ENCODE peak calls at places on chromosomes 6 and 20, in eight cellular contexts. One of them, this sample, is unnamed.

GRCh38 chr6:2524090-2524489 is 226.6 kb downstream of the MYLK4 start:
- DNase-seq in glutamatergic neuron: no peak
- DNase-seq in CD8-positive, alpha-beta T cell: no peak
- DNase-seq in neural crest cell: no peak
- DNase-seq in HepG2: peak; percentile 82
- DNase-seq in fibroblast of pulmonary artery: no peak
- DNase-seq in memory B cell: no peak
- DNase-seq in activated CD8-positive, alpha-beta memory T cell treated with anti-CD3 and anti-CD28 coated beads, Interleukin-2, amount 50 U/mL, for 4 hours: no peak
- DNase-seq in this sample: no peak

GRCh38 chr20:57851025-57851682 is 141.3 kb upstream of the PMEPA1 start:
- DNase-seq in memory B cell: no peak
- DNase-seq in CD8-positive, alpha-beta T cell: no peak
- DNase-seq in glutamatergic neuron: no peak
- DNase-seq in neural crest cell: no peak
- DNase-seq in activated CD8-positive, alpha-beta memory T cell treated with anti-CD3 and anti-CD28 coated beads, Interleukin-2, amount 50 U/mL, for 4 hours: no peak
- DNase-seq in HepG2: no peak
- DNase-seq in fibroblast of pulmonary artery: no peak
- DNase-seq in this sample: no peak

GRCh38 chr6:48069280-48069679 is 41.7 kb downstream of the PTCHD4 start:
- DNase-seq in neural crest cell: no peak
- DNase-seq in fibroblast of pulmonary artery: no peak
- DNase-seq in activated CD8-positive, alpha-beta memory T cell treated with anti-CD3 and anti-CD28 coated beads, Interleukin-2, amount 50 U/mL, for 4 hours: no peak
- DNase-seq in glutamatergic neuron: peak; percentile 46
- DNase-seq in CD8-positive, alpha-beta T cell: no peak
- DNase-seq in HepG2: no peak
- DNase-seq in memory B cell: no peak
- DNase-seq in this sample: no peak

GRCh38 chr6:139135578-139136545 is 982 bp downstream of the HECA start:
- DNase-seq in neural crest cell: peak; percentile 20
- DNase-seq in HepG2: no peak
- DNase-seq in memory B cell: peak; percentile 48
- DNase-seq in activated CD8-positive, alpha-beta memory T cell treated with anti-CD3 and anti-CD28 coated beads, Interleukin-2, amount 50 U/mL, for 4 hours: peak; percentile 62
- DNase-seq in fibroblast of pulmonary artery: peak; percentile 31
- DNase-seq in CD8-positive, alpha-beta T cell: peak; percentile 63
- DNase-seq in glutamatergic neuron: peak; percentile 61
- DNase-seq in this sample: peak; percentile 70

GRCh38 chr20:2816583-2817340 is 598 bp downstream of the TMEM239 start:
- DNase-seq in HepG2: no peak
- DNase-seq in glutamatergic neuron: no peak
- DNase-seq in activated CD8-positive, alpha-beta memory T cell treated with anti-CD3 and anti-CD28 coated beads, Interleukin-2, amount 50 U/mL, for 4 hours: no peak
- DNase-seq in memory B cell: no peak
- DNase-seq in neural crest cell: no peak
- DNase-seq in fibroblast of pulmonary artery: no peak
- DNase-seq in CD8-positive, alpha-beta T cell: peak; percentile 22
- DNase-seq in this sample: peak; percentile 6

GRCh38 chr6:107731422-107732319 is 92.4 kb downstream of the SCML4 start:
- DNase-seq in fibroblast of pulmonary artery: no peak
- DNase-seq in activated CD8-positive, alpha-beta memory T cell treated with anti-CD3 and anti-CD28 coated beads, Interleukin-2, amount 50 U/mL, for 4 hours: no peak
- DNase-seq in glutamatergic neuron: no peak
- DNase-seq in CD8-positive, alpha-beta T cell: peak; percentile 42
- DNase-seq in HepG2: no peak
- DNase-seq in memory B cell: no peak
- DNase-seq in neural crest cell: no peak
- DNase-seq in this sample: no peak

GRCh38 chr6:138088307-138088744 is 18.9 kb downstream of the PERP start:
- DNase-seq in fibroblast of pulmonary artery: peak; percentile 55
- DNase-seq in HepG2: peak; percentile 42
- DNase-seq in glutamatergic neuron: no peak
- DNase-seq in activated CD8-positive, alpha-beta memory T cell treated with anti-CD3 and anti-CD28 coated beads, Interleukin-2, amount 50 U/mL, for 4 hours: no peak
- DNase-seq in CD8-positive, alpha-beta T cell: no peak
- DNase-seq in memory B cell: no peak
- DNase-seq in neural crest cell: no peak
- DNase-seq in this sample: peak; percentile 67

GRCh38 chr6:6844451-6844974 is 256.0 kb downstream of the LY86 start:
- DNase-seq in HepG2: no peak
- DNase-seq in memory B cell: no peak
- DNase-seq in activated CD8-positive, alpha-beta memory T cell treated with anti-CD3 and anti-CD28 coated beads, Interleukin-2, amount 50 U/mL, for 4 hours: no peak
- DNase-seq in CD8-positive, alpha-beta T cell: no peak
- DNase-seq in neural crest cell: no peak
- DNase-seq in glutamatergic neuron: no peak
- DNase-seq in fibroblast of pulmonary artery: no peak
- DNase-seq in this sample: no peak

GRCh38 chr6:14226051-14226660 is 108.6 kb downstream of the CD83 start:
- DNase-seq in fibroblast of pulmonary artery: no peak
- DNase-seq in neural crest cell: no peak
- DNase-seq in memory B cell: no peak
- DNase-seq in HepG2: no peak
- DNase-seq in CD8-positive, alpha-beta T cell: no peak
- DNase-seq in activated CD8-positive, alpha-beta memory T cell treated with anti-CD3 and anti-CD28 coated beads, Interleukin-2, amount 50 U/mL, for 4 hours: no peak
- DNase-seq in glutamatergic neuron: no peak
- DNase-seq in this sample: no peak

GRCh38 chr20:16476032-16476431 is 97.2 kb downstream of the KIF16B start:
- DNase-seq in CD8-positive, alpha-beta T cell: no peak
- DNase-seq in glutamatergic neuron: no peak
- DNase-seq in memory B cell: peak; percentile 26
- DNase-seq in fibroblast of pulmonary artery: peak; percentile 80
- DNase-seq in neural crest cell: no peak
- DNase-seq in activated CD8-positive, alpha-beta memory T cell treated with anti-CD3 and anti-CD28 coated beads, Interleukin-2, amount 50 U/mL, for 4 hours: no peak
- DNase-seq in HepG2: peak; percentile 76
- DNase-seq in this sample: no peak

GRCh38 chr20:2093200-2093781 is 8.3 kb upstream of the STK35 start:
- DNase-seq in HepG2: peak; percentile 50
- DNase-seq in activated CD8-positive, alpha-beta memory T cell treated with anti-CD3 and anti-CD28 coated beads, Interleukin-2, amount 50 U/mL, for 4 hours: no peak
- DNase-seq in glutamatergic neuron: no peak
- DNase-seq in CD8-positive, alpha-beta T cell: peak; percentile 12
- DNase-seq in fibroblast of pulmonary artery: peak; percentile 17
- DNase-seq in neural crest cell: no peak
- DNase-seq in memory B cell: peak; percentile 31
- DNase-seq in this sample: no peak

GRCh38 chr6:125377621-125378020 is 75.9 kb upstream of the HDDC2 start:
- DNase-seq in CD8-positive, alpha-beta T cell: no peak
- DNase-seq in activated CD8-positive, alpha-beta memory T cell treated with anti-CD3 and anti-CD28 coated beads, Interleukin-2, amount 50 U/mL, for 4 hours: no peak
- DNase-seq in neural crest cell: no peak
- DNase-seq in HepG2: no peak
- DNase-seq in memory B cell: no peak
- DNase-seq in fibroblast of pulmonary artery: peak; percentile 67
- DNase-seq in glutamatergic neuron: no peak
- DNase-seq in this sample: no peak

GRCh38 chr6:144284753-144285547 is at the start of gene UTRN:
- DNase-seq in activated CD8-positive, alpha-beta memory T cell treated with anti-CD3 and anti-CD28 coated beads, Interleukin-2, amount 50 U/mL, for 4 hours: peak; percentile 33
- DNase-seq in HepG2: peak; percentile 74
- DNase-seq in glutamatergic neuron: peak; percentile 67
- DNase-seq in fibroblast of pulmonary artery: peak; percentile 83
- DNase-seq in memory B cell: no peak
- DNase-seq in CD8-positive, alpha-beta T cell: peak; percentile 27
- DNase-seq in neural crest cell: peak; percentile 73
- DNase-seq in this sample: peak; percentile 79

GRCh38 chr6:95143408-95144180 is 433.7 kb upstream of the MANEA start:
- DNase-seq in memory B cell: no peak
- DNase-seq in CD8-positive, alpha-beta T cell: no peak
- DNase-seq in neural crest cell: no peak
- DNase-seq in activated CD8-positive, alpha-beta memory T cell treated with anti-CD3 and anti-CD28 coated beads, Interleukin-2, amount 50 U/mL, for 4 hours: no peak
- DNase-seq in glutamatergic neuron: peak; percentile 24
- DNase-seq in fibroblast of pulmonary artery: no peak
- DNase-seq in HepG2: no peak
- DNase-seq in this sample: no peak

GRCh38 chr6:6810727-6811126 is 222.2 kb downstream of the LY86 start:
- DNase-seq in HepG2: no peak
- DNase-seq in glutamatergic neuron: no peak
- DNase-seq in activated CD8-positive, alpha-beta memory T cell treated with anti-CD3 and anti-CD28 coated beads, Interleukin-2, amount 50 U/mL, for 4 hours: no peak
- DNase-seq in fibroblast of pulmonary artery: no peak
- DNase-seq in memory B cell: no peak
- DNase-seq in CD8-positive, alpha-beta T cell: no peak
- DNase-seq in neural crest cell: no peak
- DNase-seq in this sample: no peak

GRCh38 chr20:8043687-8044278 is 24.2 kb upstream of the TMX4 start:
- DNase-seq in CD8-positive, alpha-beta T cell: peak; percentile 45
- DNase-seq in glutamatergic neuron: no peak
- DNase-seq in HepG2: peak; percentile 81
- DNase-seq in neural crest cell: peak; percentile 26
- DNase-seq in fibroblast of pulmonary artery: peak; percentile 78
- DNase-seq in activated CD8-positive, alpha-beta memory T cell treated with anti-CD3 and anti-CD28 coated beads, Interleukin-2, amount 50 U/mL, for 4 hours: no peak
- DNase-seq in memory B cell: peak; percentile 68
- DNase-seq in this sample: no peak

GRCh38 chr20:50416930-50417329 is 93.3 kb upstream of the PTPN1 start:
- DNase-seq in CD8-positive, alpha-beta T cell: no peak
- DNase-seq in glutamatergic neuron: no peak
- DNase-seq in HepG2: no peak
- DNase-seq in neural crest cell: no peak
- DNase-seq in fibroblast of pulmonary artery: no peak
- DNase-seq in memory B cell: no peak
- DNase-seq in activated CD8-positive, alpha-beta memory T cell treated with anti-CD3 and anti-CD28 coated beads, Interleukin-2, amount 50 U/mL, for 4 hours: no peak
- DNase-seq in this sample: no peak

GRCh38 chr20:41425180-41425884 is 58.7 kb upstream of the EMILIN3 start:
- DNase-seq in HepG2: peak; percentile 86
- DNase-seq in activated CD8-positive, alpha-beta memory T cell treated with anti-CD3 and anti-CD28 coated beads, Interleukin-2, amount 50 U/mL, for 4 hours: no peak
- DNase-seq in glutamatergic neuron: no peak
- DNase-seq in memory B cell: no peak
- DNase-seq in fibroblast of pulmonary artery: no peak
- DNase-seq in neural crest cell: no peak
- DNase-seq in CD8-positive, alpha-beta T cell: no peak
- DNase-seq in this sample: no peak

GRCh38 chr6:157513619-157514485 is 132.9 kb downstream of the ZDHHC14 start:
- DNase-seq in fibroblast of pulmonary artery: no peak
- DNase-seq in neural crest cell: no peak
- DNase-seq in glutamatergic neuron: no peak
- DNase-seq in memory B cell: no peak
- DNase-seq in CD8-positive, alpha-beta T cell: no peak
- DNase-seq in activated CD8-positive, alpha-beta memory T cell treated with anti-CD3 and anti-CD28 coated beads, Interleukin-2, amount 50 U/mL, for 4 hours: no peak
- DNase-seq in HepG2: no peak
- DNase-seq in this sample: no peak

GRCh38 chr6:91198588-91199255 is 611.9 kb upstream of the MAP3K7 start:
- DNase-seq in activated CD8-positive, alpha-beta memory T cell treated with anti-CD3 and anti-CD28 coated beads, Interleukin-2, amount 50 U/mL, for 4 hours: no peak
- DNase-seq in CD8-positive, alpha-beta T cell: no peak
- DNase-seq in fibroblast of pulmonary artery: no peak
- DNase-seq in glutamatergic neuron: no peak
- DNase-seq in memory B cell: no peak
- DNase-seq in HepG2: no peak
- DNase-seq in neural crest cell: no peak
- DNase-seq in this sample: no peak

GRCh38 chr6:11584264-11584663 is 46.7 kb downstream of the TMEM170B start:
- DNase-seq in glutamatergic neuron: no peak
- DNase-seq in activated CD8-positive, alpha-beta memory T cell treated with anti-CD3 and anti-CD28 coated beads, Interleukin-2, amount 50 U/mL, for 4 hours: no peak
- DNase-seq in CD8-positive, alpha-beta T cell: no peak
- DNase-seq in neural crest cell: no peak
- DNase-seq in fibroblast of pulmonary artery: no peak
- DNase-seq in memory B cell: no peak
- DNase-seq in HepG2: no peak
- DNase-seq in this sample: no peak

GRCh38 chr20:35878113-35878620 is 76.1 kb downstream of the SCAND1 start:
- DNase-seq in CD8-positive, alpha-beta T cell: no peak
- DNase-seq in glutamatergic neuron: no peak
- DNase-seq in HepG2: no peak
- DNase-seq in activated CD8-positive, alpha-beta memory T cell treated with anti-CD3 and anti-CD28 coated beads, Interleukin-2, amount 50 U/mL, for 4 hours: no peak
- DNase-seq in fibroblast of pulmonary artery: no peak
- DNase-seq in memory B cell: no peak
- DNase-seq in neural crest cell: no peak
- DNase-seq in this sample: no peak

GRCh38 chr20:17662333-17663039 is 19.6 kb downstream of the RRBP1 start:
- DNase-seq in glutamatergic neuron: no peak
- DNase-seq in HepG2: no peak
- DNase-seq in memory B cell: no peak
- DNase-seq in neural crest cell: no peak
- DNase-seq in CD8-positive, alpha-beta T cell: no peak
- DNase-seq in activated CD8-positive, alpha-beta memory T cell treated with anti-CD3 and anti-CD28 coated beads, Interleukin-2, amount 50 U/mL, for 4 hours: no peak
- DNase-seq in fibroblast of pulmonary artery: peak; percentile 86
- DNase-seq in this sample: no peak

GRCh38 chr6:155216312-155217028 is 47.3 kb upstream of the CLDN20 start:
- DNase-seq in neural crest cell: no peak
- DNase-seq in activated CD8-positive, alpha-beta memory T cell treated with anti-CD3 and anti-CD28 coated beads, Interleukin-2, amount 50 U/mL, for 4 hours: no peak
- DNase-seq in memory B cell: no peak
- DNase-seq in HepG2: no peak
- DNase-seq in glutamatergic neuron: peak; percentile 34
- DNase-seq in CD8-positive, alpha-beta T cell: no peak
- DNase-seq in fibroblast of pulmonary artery: no peak
- DNase-seq in this sample: no peak

GRCh38 chr6:149450679-149451360 is 34.0 kb downstream of the ZC3H12D start:
- DNase-seq in CD8-positive, alpha-beta T cell: no peak
- DNase-seq in memory B cell: no peak
- DNase-seq in activated CD8-positive, alpha-beta memory T cell treated with anti-CD3 and anti-CD28 coated beads, Interleukin-2, amount 50 U/mL, for 4 hours: peak; percentile 21
- DNase-seq in HepG2: no peak
- DNase-seq in glutamatergic neuron: peak; percentile 43
- DNase-seq in neural crest cell: peak; percentile 14
- DNase-seq in fibroblast of pulmonary artery: no peak
- DNase-seq in this sample: no peak

GRCh38 chr20:2451939-2452732 is 18.5 kb downstream of the SNRPB start:
- DNase-seq in activated CD8-positive, alpha-beta memory T cell treated with anti-CD3 and anti-CD28 coated beads, Interleukin-2, amount 50 U/mL, for 4 hours: peak; percentile 65
- DNase-seq in fibroblast of pulmonary artery: peak; percentile 84
- DNase-seq in memory B cell: peak; percentile 58
- DNase-seq in HepG2: peak; percentile 78
- DNase-seq in CD8-positive, alpha-beta T cell: peak; percentile 68
- DNase-seq in neural crest cell: peak; percentile 89
- DNase-seq in glutamatergic neuron: peak; percentile 86
- DNase-seq in this sample: peak; percentile 79

GRCh38 chr6:147941143-147941542 is 401.5 kb upstream of the SASH1 start:
- DNase-seq in CD8-positive, alpha-beta T cell: no peak
- DNase-seq in glutamatergic neuron: peak; percentile 14
- DNase-seq in HepG2: no peak
- DNase-seq in memory B cell: no peak
- DNase-seq in fibroblast of pulmonary artery: peak; percentile 3
- DNase-seq in activated CD8-positive, alpha-beta memory T cell treated with anti-CD3 and anti-CD28 coated beads, Interleukin-2, amount 50 U/mL, for 4 hours: no peak
- DNase-seq in neural crest cell: no peak
- DNase-seq in this sample: no peak

GRCh38 chr20:18788021-18788420 is 25.6 kb upstream of the SCP2D1 start:
- DNase-seq in neural crest cell: no peak
- DNase-seq in HepG2: no peak
- DNase-seq in memory B cell: no peak
- DNase-seq in activated CD8-positive, alpha-beta memory T cell treated with anti-CD3 and anti-CD28 coated beads, Interleukin-2, amount 50 U/mL, for 4 hours: no peak
- DNase-seq in CD8-positive, alpha-beta T cell: no peak
- DNase-seq in fibroblast of pulmonary artery: no peak
- DNase-seq in glutamatergic neuron: no peak
- DNase-seq in this sample: no peak

GRCh38 chr6:74826318-74826717 is 379.5 kb downstream of the COL12A1 start:
- DNase-seq in activated CD8-positive, alpha-beta memory T cell treated with anti-CD3 and anti-CD28 coated beads, Interleukin-2, amount 50 U/mL, for 4 hours: no peak
- DNase-seq in neural crest cell: no peak
- DNase-seq in CD8-positive, alpha-beta T cell: no peak
- DNase-seq in HepG2: no peak
- DNase-seq in memory B cell: no peak
- DNase-seq in fibroblast of pulmonary artery: no peak
- DNase-seq in glutamatergic neuron: no peak
- DNase-seq in this sample: no peak

GRCh38 chr6:15399651-15400470 is 154.0 kb downstream of the JARID2 start:
- DNase-seq in neural crest cell: peak; percentile 46
- DNase-seq in CD8-positive, alpha-beta T cell: no peak
- DNase-seq in HepG2: no peak
- DNase-seq in memory B cell: no peak
- DNase-seq in glutamatergic neuron: peak; percentile 75
- DNase-seq in fibroblast of pulmonary artery: peak; percentile 89
- DNase-seq in activated CD8-positive, alpha-beta memory T cell treated with anti-CD3 and anti-CD28 coated beads, Interleukin-2, amount 50 U/mL, for 4 hours: no peak
- DNase-seq in this sample: peak; percentile 71

GRCh38 chr6:18147160-18147559 is 7.7 kb downstream of the TPMT start:
- DNase-seq in CD8-positive, alpha-beta T cell: no peak
- DNase-seq in memory B cell: no peak
- DNase-seq in activated CD8-positive, alpha-beta memory T cell treated with anti-CD3 and anti-CD28 coated beads, Interleukin-2, amount 50 U/mL, for 4 hours: no peak
- DNase-seq in fibroblast of pulmonary artery: peak; percentile 48
- DNase-seq in HepG2: peak; percentile 58
- DNase-seq in neural crest cell: no peak
- DNase-seq in glutamatergic neuron: no peak
- DNase-seq in this sample: no peak

GRCh38 chr6:90068835-90069478 is 174.7 kb downstream of the GJA10 start:
- DNase-seq in CD8-positive, alpha-beta T cell: no peak
- DNase-seq in memory B cell: no peak
- DNase-seq in activated CD8-positive, alpha-beta memory T cell treated with anti-CD3 and anti-CD28 coated beads, Interleukin-2, amount 50 U/mL, for 4 hours: no peak
- DNase-seq in glutamatergic neuron: no peak
- DNase-seq in HepG2: no peak
- DNase-seq in neural crest cell: no peak
- DNase-seq in fibroblast of pulmonary artery: peak; percentile 54
- DNase-seq in this sample: no peak

GRCh38 chr20:25317351-25318075 is 69.6 kb downstream of the PYGB start:
- DNase-seq in neural crest cell: no peak
- DNase-seq in CD8-positive, alpha-beta T cell: no peak
- DNase-seq in activated CD8-positive, alpha-beta memory T cell treated with anti-CD3 and anti-CD28 coated beads, Interleukin-2, amount 50 U/mL, for 4 hours: peak; percentile 3
- DNase-seq in HepG2: no peak
- DNase-seq in glutamatergic neuron: no peak
- DNase-seq in memory B cell: no peak
- DNase-seq in fibroblast of pulmonary artery: no peak
- DNase-seq in this sample: no peak

GRCh38 chr20:57714409-57715267 is 4.8 kb upstream of the PMEPA1 start:
- DNase-seq in CD8-positive, alpha-beta T cell: no peak
- DNase-seq in glutamatergic neuron: no peak
- DNase-seq in HepG2: no peak
- DNase-seq in neural crest cell: no peak
- DNase-seq in memory B cell: no peak
- DNase-seq in fibroblast of pulmonary artery: peak; percentile 60
- DNase-seq in activated CD8-positive, alpha-beta memory T cell treated with anti-CD3 and anti-CD28 coated beads, Interleukin-2, amount 50 U/mL, for 4 hours: no peak
- DNase-seq in this sample: no peak